ENCODE peak calls at places on chromosomes 3 and 15, in five cellular contexts. V, X, J, U and Q are unnamed samples.

GRCh38 chr3:107574650-107575049 is 51.9 kb downstream of the BBX start:
- DNase-seq in J (peak), X (peak), V (no peak), U (peak), Q (peak)

GRCh38 chr3:24237971-24238767 is 256.5 kb downstream of the THRB start:
- DNase-seq in U (peak), X (peak), J (peak), V (peak), Q (peak)

GRCh38 chr15:99564221-99565030 is 1.4 kb upstream of the MEF2A start:
- DNase-seq in J (peak), X (peak), U (peak), V (no peak), Q (no peak)

GRCh38 chr3:189512824-189513223 is 118.4 kb upstream of the TP63 start:
- DNase-seq in U (no peak), V (no peak), X (no peak), J (no peak), Q (no peak)

GRCh38 chr3:28901029-28901428 is 379.8 kb upstream of the RBMS3 start:
- DNase-seq in U (peak), X (no peak), J (no peak), V (no peak), Q (no peak)

GRCh38 chr3:159839561-159840379 is 148.9 kb upstream of the IL12A start:
- DNase-seq in X (no peak), U (no peak), V (peak), J (no peak), Q (no peak)

GRCh38 chr15:34358367-34358766 is 8.6 kb downstream of the LPCAT4 start:
- DNase-seq in X (no peak), V (no peak), J (no peak), U (no peak), Q (no peak)

GRCh38 chr15:77507151-77507847 is 86.6 kb downstream of the HMG20A start:
- DNase-seq in J (no peak), U (no peak), V (no peak), X (peak), Q (no peak)

GRCh38 chr3:158841387-158841786 is 39.5 kb downstream of the MFSD1 start:
- DNase-seq in J (no peak), U (no peak), X (no peak), V (no peak), Q (no peak)

GRCh38 chr3:112623717-112624116 is 17.2 kb downstream of the CCDC80 start:
- DNase-seq in U (no peak), V (no peak), X (no peak), J (no peak), Q (no peak)

DNA sequence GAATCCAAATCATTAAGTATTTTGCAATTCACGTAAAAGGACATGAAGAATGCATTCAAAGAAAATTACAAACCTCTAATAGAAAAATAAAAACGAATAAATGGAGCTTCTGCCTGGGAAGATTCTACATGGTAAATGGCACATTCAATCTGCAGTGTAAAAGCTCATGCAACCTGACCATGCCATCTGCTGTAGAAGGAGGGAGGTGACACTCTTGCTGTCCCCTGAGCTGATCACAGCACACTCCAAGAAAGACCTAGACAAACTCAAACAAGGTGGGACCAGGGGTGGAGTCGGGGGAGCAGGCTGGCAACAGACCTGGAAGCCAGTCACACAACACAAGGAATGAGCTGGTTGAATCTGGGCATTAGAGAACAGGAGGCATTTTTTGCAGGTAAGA is 101.8 kb downstream of the BDH1 start:
- DNase-seq in V (peak), J (no peak), U (no peak), X (peak), Q (no peak)
- H3K4me3 ChIP-seq in V (no peak), J (no peak), U (no peak), X (no peak), Q (no peak)

GRCh38 chr3:33915796-33916589 is 117.6 kb downstream of the PDCD6IP start:
- DNase-seq in J (peak), V (peak), U (no peak), X (no peak), Q (no peak)
- TF ChIP-seq CTCF in J (peak), V (peak), U (peak), X (no peak), Q (peak)

GRCh38 chr3:81041331-81041730 is 720.1 kb downstream of the GBE1 start:
- DNase-seq in X (no peak), V (no peak), J (no peak), U (no peak), Q (no peak)
- H3K4me3 ChIP-seq in X (no peak), V (no peak), J (no peak), U (no peak), Q (no peak)

GRCh38 chr3:31198890-31199289 is 304.4 kb upstream of the GADL1 start:
- DNase-seq in J (no peak), V (no peak), X (no peak), U (no peak), Q (no peak)

GRCh38 chr3:31197941-31198340 is 303.5 kb upstream of the GADL1 start:
- DNase-seq in J (no peak), X (peak), U (no peak), V (no peak), Q (no peak)

GRCh38 chr3:31193871-31194270 is 299.4 kb upstream of the GADL1 start:
- DNase-seq in J (no peak), U (no peak), V (no peak), X (no peak), Q (no peak)

GRCh38 chr3:31196261-31196660 is 301.8 kb upstream of the GADL1 start:
- DNase-seq in J (no peak), X (no peak), U (no peak), V (no peak), Q (no peak)

GRCh38 chr3:31196881-31197364 is 302.5 kb upstream of the GADL1 start:
- DNase-seq in U (peak), X (no peak), V (no peak), J (no peak), Q (peak)
- TF ChIP-seq CTCF in U (no peak), X (no peak), V (no peak), J (no peak), Q (no peak)

DNA sequence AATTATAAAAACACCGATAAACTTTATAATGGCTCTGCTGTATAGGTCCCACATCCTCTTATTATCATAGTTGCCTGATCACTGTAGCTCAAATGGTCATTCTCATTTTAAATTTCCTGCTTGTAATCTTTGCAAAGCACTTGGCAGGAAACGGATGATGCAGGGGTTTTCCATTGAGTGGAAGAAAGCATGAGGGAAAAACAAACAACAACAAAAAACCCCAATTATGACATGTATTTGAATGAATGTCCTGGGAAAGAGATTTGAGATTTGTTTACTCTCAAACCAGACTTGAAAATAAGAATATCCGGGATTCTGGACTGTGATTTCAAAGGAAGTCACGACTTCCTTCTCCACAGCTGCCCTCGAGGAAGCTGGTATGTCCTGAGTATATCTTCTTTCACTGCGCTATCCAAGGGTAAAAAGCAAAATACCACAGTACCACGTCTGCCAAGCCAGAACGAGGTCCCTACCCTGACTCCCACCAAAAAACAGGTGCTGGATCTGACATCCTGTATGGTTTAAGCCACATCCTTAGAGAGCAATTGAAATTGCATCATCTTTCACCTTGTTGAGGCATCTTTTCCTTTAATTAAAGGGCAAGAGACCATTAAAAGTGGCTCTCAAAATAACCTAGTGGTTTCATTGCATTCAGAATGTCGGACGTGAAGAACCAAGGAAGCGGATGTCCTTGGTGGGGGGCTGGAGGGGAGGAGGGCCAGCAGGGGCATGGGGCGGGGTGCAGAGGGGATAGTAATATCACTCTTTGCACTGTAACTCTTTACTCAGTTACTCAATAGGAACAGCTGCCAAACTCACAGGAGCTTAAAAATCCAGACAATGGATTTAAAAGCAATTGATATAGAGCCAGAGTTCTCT is 13.5 kb upstream of the TIPIN start:
- DNase-seq in U (peak), V (no peak), J (peak), X (peak), Q (no peak)
- H3K4me3 ChIP-seq in U (peak), V (no peak), J (no peak), X (no peak), Q (no peak)

DNA sequence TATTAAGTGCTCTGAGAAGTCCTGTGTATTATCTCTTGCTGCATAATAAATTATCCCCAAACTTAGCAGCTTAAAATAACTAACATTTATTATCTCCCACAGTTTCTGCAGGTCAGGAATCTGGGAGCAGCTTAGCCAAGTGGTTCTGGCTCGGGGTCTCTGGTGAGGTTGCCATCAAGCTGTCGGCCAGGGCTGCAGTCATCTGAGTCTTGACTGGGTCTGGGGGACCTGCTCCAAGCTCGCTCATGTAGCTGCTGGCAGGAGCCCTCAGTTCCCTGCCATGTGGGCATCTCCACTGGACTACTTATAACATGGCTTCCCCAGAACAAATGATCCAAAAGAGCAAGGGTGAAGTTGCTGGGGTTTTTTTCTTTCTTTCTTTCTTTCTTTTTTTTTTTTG is 80.7 kb downstream of the SMAD6 start:
- DNase-seq in V (no peak), X (no peak), U (no peak), J (no peak), Q (no peak)
- TF ChIP-seq CTCF in V (no peak), X (no peak), U (no peak), J (no peak), Q (no peak)

GRCh38 chr3:42884324-42884723 is 8.6 kb upstream of the CYP8B1 start:
- DNase-seq in J (no peak), U (no peak), V (no peak), X (no peak), Q (no peak)

GRCh38 chr3:42886294-42886822 is 10.7 kb upstream of the CYP8B1 start:
- DNase-seq in J (no peak), U (no peak), V (no peak), X (no peak), Q (no peak)

GRCh38 chr3:42891042-42891441 is 14.9 kb upstream of the ZNF662 start:
- DNase-seq in X (no peak), V (no peak), U (no peak), J (no peak), Q (no peak)

GRCh38 chr3:42892169-42892568 is 13.8 kb upstream of the ZNF662 start:
- DNase-seq in J (no peak), V (no peak), U (no peak), X (no peak), Q (no peak)

DNA sequence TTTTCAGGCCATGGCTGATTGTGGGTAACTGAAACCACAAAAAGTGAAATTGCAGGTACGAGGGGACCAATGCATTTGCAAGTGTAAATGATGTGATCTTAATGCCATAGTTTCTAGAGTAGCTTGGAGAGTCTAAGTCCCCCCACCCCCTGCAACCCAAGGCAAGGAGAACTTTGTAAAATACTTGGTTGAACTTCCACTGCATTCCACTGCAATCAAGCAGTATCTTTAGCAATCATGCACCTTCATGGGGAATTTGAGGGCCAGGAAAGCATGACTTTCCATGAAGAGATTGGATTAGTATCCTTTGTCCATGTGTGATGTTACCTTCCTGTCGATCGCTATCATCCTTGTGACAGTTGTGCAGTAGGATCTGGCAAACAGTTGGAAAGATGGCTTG is 11.4 kb upstream of the CYP8B1 start:
- DNase-seq in V (no peak), J (no peak), U (no peak), X (no peak), Q (no peak)
- H3K4me3 ChIP-seq in V (no peak), J (no peak), U (no peak), X (no peak), Q (no peak)